ENCODE peak calls at places on chromosomes 6 and 20, in five cellular contexts. U is ovary, A is stomach, Q is A549, Z is tibial nerve. X is an unnamed sample.

GRCh38 chr6:155171109-155171746 is 92.6 kb upstream of the CLDN20 start:
- DNase-seq in U (no peak), Z (no peak), A (no peak), Q (peak; percentile 67), X (peak; percentile 72)

GRCh38 chr6:84847349-84848160 is 83.2 kb upstream of the TBX18 start:
- DNase-seq in U (no peak), A (no peak), Z (no peak), Q (peak; percentile 30), X (no peak)

GRCh38 chr6:7424967-7425807 is 35.6 kb downstream of the RIOK1 start:
- DNase-seq in Q (peak; percentile 56), U (no peak), Z (no peak), A (no peak), X (no peak)

GRCh38 chr6:63537126-63537958 is 34.9 kb upstream of the LOC128125822 start:
- DNase-seq in U (no peak), A (no peak), Q (peak; percentile 76), Z (no peak), X (no peak)

GRCh38 chr6:116476021-116476678 is 15.0 kb downstream of the CALHM6 start:
- DNase-seq in Q (no peak), U (no peak), Z (no peak), A (no peak), X (no peak)

GRCh38 chr6:159899994-159900745 is 9.4 kb downstream of the MAS1 start:
- DNase-seq in A (no peak), Q (peak; percentile 70), U (no peak), Z (no peak), X (no peak)

GRCh38 chr20:58950603-58951002 is 30.5 kb upstream of the NELFCD start:
- DNase-seq in U (no peak), Q (peak; percentile 18), A (no peak), Z (no peak), X (no peak)

GRCh38 chr20:23293689-23294088 is 56.9 kb upstream of the NXT1 start:
- DNase-seq in A (no peak), Q (no peak), U (no peak), Z (no peak), X (peak; percentile 72)

GRCh38 chr6:31952140-31952805 is 6.4 kb downstream of the CFB start:
- DNase-seq in A (peak; percentile 75), Z (peak; percentile 37), Q (peak; percentile 43), U (peak; percentile 79), X (peak; percentile 76)

GRCh38 chr20:44609511-44610312 is 27.3 kb downstream of the PKIG start:
- DNase-seq in Z (peak; percentile 84), U (peak; percentile 94), A (peak; percentile 91), Q (peak; percentile 91), X (peak; percentile 94)

GRCh38 chr6:42093582-42094329 is 43.4 kb downstream of the TAF8 start:
- DNase-seq in Q (no peak), U (no peak), A (peak; percentile 46), Z (no peak), X (no peak)

GRCh38 chr6:130923350-130923749 is 96.1 kb downstream of the SMLR1 start:
- DNase-seq in A (no peak), U (no peak), Z (no peak), Q (no peak), X (no peak)

GRCh38 chr6:138682722-138683521 is 90.6 kb upstream of the CCDC28A start:
- DNase-seq in U (no peak), A (no peak), Q (no peak), Z (no peak), X (no peak)

GRCh38 chr6:53484409-53485280 is 60.3 kb downstream of the GCLC start:
- DNase-seq in A (peak; percentile 83), Z (peak; percentile 73), Q (peak; percentile 67), U (no peak), X (peak; percentile 84)

GRCh38 chr6:148440877-148441453 is 98.3 kb downstream of the SASH1 start:
- DNase-seq in A (peak; percentile 41), U (peak; percentile 80), Q (peak; percentile 77), Z (peak; percentile 54), X (peak; percentile 75)

GRCh38 chr6:161396539-161396938 is 122.7 kb upstream of the AGPAT4 start:
- DNase-seq in U (no peak), A (no peak), Q (no peak), Z (no peak), X (no peak)

GRCh38 chr6:111741177-111741952 is 131.9 kb downstream of the FYN start:
- DNase-seq in U (no peak), A (no peak), Q (no peak), Z (no peak), X (no peak)

GRCh38 chr6:122184260-122184934 is 215.1 kb upstream of the HSF2 start:
- DNase-seq in U (no peak), Q (peak; percentile 26), A (no peak), Z (no peak), X (no peak)

GRCh38 chr6:22295145-22295544 is 1.7 kb downstream of the PRL start:
- DNase-seq in Z (no peak), A (no peak), U (no peak), Q (no peak), X (no peak)

GRCh38 chr20:22335210-22335609 is 249.2 kb downstream of the FOXA2 start:
- DNase-seq in A (no peak), Q (no peak), U (no peak), Z (no peak), X (no peak)

GRCh38 chr20:4081396-4081795 is 66.0 kb upstream of the RNF24 start:
- DNase-seq in U (no peak), Q (no peak), A (no peak), Z (no peak), X (no peak)

GRCh38 chr6:5422321-5422915 is 161.1 kb downstream of the FARS2 start:
- DNase-seq in Z (no peak), Q (peak; percentile 33), U (no peak), A (peak; percentile 52), X (no peak)

GRCh38 chr20:38187512-38187911 is 22.4 kb upstream of the TGM2 start:
- DNase-seq in Q (no peak), A (no peak), U (no peak), Z (no peak), X (peak; percentile 29)

GRCh38 chr6:139981810-139982550 is 607.5 kb upstream of the CITED2 start:
- DNase-seq in U (no peak), A (no peak), Z (no peak), Q (peak; percentile 71), X (no peak)

GRCh38 chr20:41619360-41620115 is 1.4 kb upstream of the CHD6 start:
- DNase-seq in Z (no peak), Q (no peak), U (no peak), A (no peak), X (no peak)

GRCh38 chr6:51414361-51414760 is 595.7 kb downstream of the TFAP2B start:
- DNase-seq in A (no peak), U (no peak), Q (no peak), Z (no peak), X (no peak)

GRCh38 chr20:43543138-43543537 is 15.7 kb upstream of the SGK2 start:
- DNase-seq in A (no peak), Z (no peak), U (no peak), Q (no peak), X (no peak)

GRCh38 chr6:146595981-146596731 is 2.6 kb upstream of the ADGB start:
- DNase-seq in U (no peak), Z (no peak), Q (no peak), A (no peak), X (no peak)

GRCh38 chr6:32566957-32567356 is 22.7 kb downstream of the HLA-DRB1 start:
- DNase-seq in A (no peak), U (no peak), Z (no peak), Q (no peak), X (no peak)

DNA sequence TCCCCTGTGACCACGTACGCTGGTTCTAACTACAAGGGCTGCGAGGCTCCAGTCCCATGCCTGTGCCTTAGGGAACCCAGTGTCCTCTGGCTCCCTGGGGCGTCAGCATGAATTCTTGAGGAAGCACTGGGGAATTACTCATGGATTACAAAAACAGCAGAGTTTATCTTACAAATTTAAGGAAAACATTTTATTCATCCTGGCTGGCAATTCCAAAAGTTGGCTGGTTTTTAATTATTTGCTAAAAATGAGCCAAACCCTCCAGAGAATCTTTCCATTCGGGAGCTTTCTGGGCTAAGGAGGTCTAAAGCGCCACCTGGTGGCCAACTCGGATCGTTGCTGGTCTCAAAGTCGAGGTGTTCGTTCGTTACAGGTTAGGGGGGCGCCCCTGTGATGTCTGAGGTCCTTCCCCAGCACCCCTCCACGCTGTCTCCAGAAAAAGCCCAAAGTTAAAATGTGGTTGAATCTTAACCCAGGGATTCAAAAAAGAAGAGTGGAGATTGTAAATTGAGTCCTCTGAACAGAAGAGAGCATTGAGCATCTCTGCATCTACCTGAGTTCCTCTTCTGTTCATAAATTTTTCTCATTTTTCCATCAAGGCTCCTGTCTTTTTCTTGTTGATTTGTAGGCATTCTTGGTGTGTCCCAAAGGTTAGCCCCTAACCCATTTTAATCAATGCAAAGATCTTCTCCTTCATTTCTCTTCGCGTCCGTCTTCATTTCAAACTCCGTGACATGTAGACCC is 99.4 kb downstream of the BFSP1 start:
- DNase-seq in A (peak; percentile 51), Q (peak; percentile 63), U (peak; percentile 78), Z (no peak), X (peak; percentile 72)
- H3K4me3 ChIP-seq in A (no peak overlapping the region), Q (no peak overlapping the region), U (no peak overlapping the region), Z (no peak overlapping the region), X (no peak overlapping the region)

GRCh38 chr6:119627908-119628669 is 278.5 kb upstream of the MAN1A1 start:
- DNase-seq in Q (no peak), A (no peak), Z (no peak), U (no peak), X (no peak)
- TF ChIP-seq CTCF in Q (no peak), A (no peak), Z (no peak), U (no peak), X (no peak)

GRCh38 chr20:50067461-50067860 is 45.5 kb downstream of the UBE2V1 start:
- DNase-seq in U (no peak), A (no peak), Z (no peak), Q (no peak), X (no peak)

GRCh38 chr20:50070361-50070760 is 42.6 kb downstream of the UBE2V1 start:
- DNase-seq in U (peak; percentile 31), A (no peak), Z (no peak), Q (no peak), X (peak; percentile 13)

GRCh38 chr20:50073500-50073899 is 39.5 kb downstream of the UBE2V1 start:
- DNase-seq in Z (no peak), A (no peak), Q (no peak), U (peak; percentile 25), X (no peak)

GRCh38 chr20:50068041-50068651 is 44.8 kb downstream of the UBE2V1 start:
- DNase-seq in Q (no peak), Z (no peak), A (no peak), U (no peak), X (no peak)

GRCh38 chr20:50071039-50071888 is 41.7 kb downstream of the UBE2V1 start:
- DNase-seq in Q (peak; percentile 81), Z (peak; percentile 91), U (peak; percentile 96), A (peak; percentile 95), X (peak; percentile 93)
- TF ChIP-seq EP300 in Q (no peak), Z (peak; percentile 73), U (no peak), A (no peak), X (no peak)

GRCh38 chr6:101230866-101231265 is 162.6 kb upstream of the GRIK2 start:
- DNase-seq in Q (no peak), Z (no peak), U (no peak), A (no peak), X (no peak)

GRCh38 chr6:101231606-101232235 is 161.8 kb upstream of the GRIK2 start:
- DNase-seq in Z (no peak), A (no peak), Q (no peak), U (no peak), X (no peak)

GRCh38 chr6:101224751-101225150 is 168.8 kb upstream of the GRIK2 start:
- DNase-seq in Z (no peak), Q (no peak), U (no peak), A (no peak), X (no peak)

GRCh38 chr6:101226677-101227135 is 166.8 kb upstream of the GRIK2 start:
- DNase-seq in A (no peak), Q (peak; percentile 55), U (no peak), Z (no peak), X (no peak)
- H3K4me3 ChIP-seq in A (no peak overlapping the region), Q (no peak overlapping the region), U (no peak overlapping the region), Z (no peak overlapping the region), X (no peak overlapping the region)

GRCh38 chr6:83518946-83519489 is 6.7 kb downstream of the PRSS35 start:
- DNase-seq in A (no peak), Z (no peak), U (no peak), Q (peak; percentile 4), X (no peak)
- TF ChIP-seq CTCF in A (no peak), Z (peak; percentile 32), U (no peak), Q (peak; percentile 14), X (no peak)

X was measured in sigmoid colon.